ENCODE peak calls at places on chromosomes 1 and 21, in seven cellular contexts. A, Z, V, L, K, P and X are unnamed samples.

GRCh38 chr1:226017070-226017469 is 17.9 kb upstream of the SDE2 start:
- DNase-seq in Z (no peak), P (no peak), V (no peak), L (no peak), K (no peak), A (no peak), X (no peak)

GRCh38 chr1:6912507-6912906 is 127.3 kb downstream of the CAMTA1 start:
- DNase-seq in L (no peak), K (no peak), P (no peak), V (no peak), Z (no peak), A (no peak), X (no peak)

GRCh38 chr1:198910816-198911215 is 272.0 kb downstream of the PTPRC start:
- DNase-seq in Z (no peak), A (no peak), L (no peak), P (no peak), K (no peak), V (no peak), X (no peak)

GRCh38 chr1:183674339-183674738 is 21.2 kb upstream of the APOBEC4 start:
- DNase-seq in K (no peak), Z (no peak), L (peak; percentile 40), P (no peak), A (no peak), V (no peak), X (no peak)

GRCh38 chr1:187264995-187265602 is 436.4 kb downstream of the PLA2G4A start:
- DNase-seq in V (no peak), L (peak; percentile 73), K (no peak), Z (no peak), A (peak; percentile 61), P (no peak), X (no peak)

GRCh38 chr1:166145496-166145895 is 21.3 kb downstream of the FAM78B start:
- DNase-seq in Z (no peak), L (no peak), P (no peak), V (no peak), A (no peak), K (no peak), X (no peak)

GRCh38 chr1:47978486-47978885 is 18.7 kb downstream of the TRABD2B start:
- DNase-seq in K (no peak), L (peak; percentile 9), Z (peak; percentile 38), P (no peak), V (no peak), A (no peak), X (no peak)

GRCh38 chr1:6951536-6951935 is 166.3 kb downstream of the CAMTA1 start:
- DNase-seq in L (no peak), A (no peak), K (no peak), Z (no peak), V (no peak), P (no peak), X (no peak)

GRCh38 chr1:206482611-206483010 is 12.3 kb downstream of the IKBKE start:
- DNase-seq in A (no peak), K (no peak), V (no peak), P (no peak), L (no peak), Z (no peak), X (no peak)

GRCh38 chr1:159229486-159229885 is 24.8 kb downstream of the ACKR1 start:
- DNase-seq in K (peak; percentile 32), L (no peak), P (no peak), Z (no peak), V (no peak), A (peak; percentile 7), X (no peak)

GRCh38 chr1:220604921-220605320 is 77.0 kb downstream of the MARK1 start:
- DNase-seq in K (no peak), A (no peak), Z (no peak), P (no peak), L (no peak), V (no peak), X (no peak)

GRCh38 chr1:215526147-215526845 is 40.8 kb upstream of the KCTD3 start:
- DNase-seq in P (no peak), Z (no peak), L (peak; percentile 69), A (peak; percentile 52), V (no peak), K (no peak), X (no peak)

GRCh38 chr1:247243738-247244137 is 12.1 kb upstream of the VN1R5 start:
- DNase-seq in A (no peak), K (no peak), L (no peak), V (no peak), Z (no peak), P (no peak), X (no peak)

GRCh38 chr1:107867422-107867821 is 97.6 kb downstream of the VAV3 start:
- DNase-seq in L (no peak), Z (no peak), A (no peak), K (no peak), V (no peak), P (peak; percentile 67), X (peak; percentile 10)

GRCh38 chr1:81801032-81801833 is 499 bp downstream of the ADGRL2 start:
- DNase-seq in A (peak; percentile 85), P (peak; percentile 86), Z (peak; percentile 60), V (peak; percentile 56), K (peak; percentile 80), L (peak; percentile 88), X (peak; percentile 88)

GRCh38 chr1:194268839-194269238 is 1082.4 kb upstream of the B3GALT2 start:
- DNase-seq in P (no peak), Z (no peak), A (no peak), L (peak; percentile 54), K (no peak), V (no peak), X (no peak)

GRCh38 chr1:194056169-194056568 is 869.8 kb upstream of the B3GALT2 start:
- DNase-seq in P (no peak), L (no peak), V (no peak), Z (no peak), K (no peak), A (no peak), X (no peak)

GRCh38 chr1:245858683-245859509 is 648.2 kb downstream of the SMYD3 start:
- DNase-seq in V (no peak), P (no peak), Z (no peak), L (peak; percentile 72), A (peak; percentile 3), K (no peak), X (no peak)

GRCh38 chr1:167689569-167689925 is 32.2 kb upstream of the MPZL1 start:
- DNase-seq in Z (no peak), L (no peak), K (no peak), V (no peak), P (no peak), A (no peak), X (no peak)

GRCh38 chr1:20538760-20539551 is 13.4 kb upstream of the FAM43B start:
- DNase-seq in P (no peak), K (no peak), L (no peak), A (peak; percentile 13), Z (no peak), V (no peak), X (no peak)

GRCh38 chr1:240909701-240910457 is 297.9 kb upstream of the GREM2 start:
- DNase-seq in Z (no peak), V (no peak), P (no peak), L (no peak), K (no peak), A (no peak), X (no peak)

GRCh38 chr21:15809065-15809464 is 79.3 kb downstream of the USP25 start:
- DNase-seq in Z (no peak), A (no peak), V (no peak), P (no peak), K (no peak), L (no peak), X (no peak)

GRCh38 chr1:115158181-115158580 is 68.9 kb upstream of the TSPAN2 start:
- DNase-seq in L (peak; percentile 82), K (no peak), V (no peak), Z (no peak), P (no peak), A (no peak), X (peak; percentile 70)

GRCh38 chr1:32351859-32352745 is 10.2 kb downstream of the FAM229A start:
- DNase-seq in L (peak; percentile 45), V (peak; percentile 17), P (peak; percentile 54), K (no peak), A (peak; percentile 18), Z (peak; percentile 57), X (peak; percentile 62)
- TF ChIP-seq CTCF in L (no peak), V (no peak), P (no peak), K (no peak), A (no peak), Z (no peak), X (no peak)

GRCh38 chr1:155051342-155051776 is 243 bp downstream of the ADAM15 start:
- DNase-seq in P (no peak), A (no peak), Z (no peak), L (no peak), K (no peak), V (no peak), X (no peak)
- TF ChIP-seq POLR2A in P (no peak), A (peak; percentile 35), Z (peak; percentile 39), L (peak; percentile 22), K (no peak), V (peak; percentile 55), X (peak; percentile 41)

GRCh38 chr1:203464743-203465142 is 10.9 kb upstream of the PRELP start:
- DNase-seq in L (no peak), P (no peak), K (no peak), Z (no peak), A (no peak), V (no peak), X (no peak)
- H3K4me1 ChIP-seq in L (peaks cover 19% of the 10 kb centered on the region), P (no peaks in the 10 kb centered on the region), K (no peaks in the 10 kb centered on the region), Z (peaks cover 41% of the 10 kb centered on the region), A (peaks cover 6% of the 10 kb centered on the region), V (peaks cover 73% of the 10 kb centered on the region), X (peaks cover 23% of the 10 kb centered on the region)

DNA sequence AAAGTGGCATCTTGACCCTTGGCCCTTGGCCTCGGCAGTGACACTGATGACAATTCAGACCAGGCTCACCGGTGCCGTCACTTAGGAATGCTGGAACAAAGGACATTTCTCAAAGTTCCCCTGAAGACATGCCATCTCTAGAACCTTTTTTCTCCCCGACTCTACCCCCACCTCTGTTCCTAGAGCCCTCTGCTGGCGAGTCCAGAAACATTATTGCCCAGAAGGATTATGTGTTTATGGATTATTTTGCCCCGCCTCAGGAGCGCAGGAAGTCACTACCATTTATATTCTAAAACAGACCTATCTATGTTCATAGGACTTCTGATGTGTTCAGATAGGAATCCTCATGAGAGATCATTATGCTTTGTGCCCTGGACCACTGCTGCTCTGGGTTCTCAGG is 12.6 kb upstream of the SHISA4 start:
- DNase-seq in L (peak; percentile 27), P (peak; percentile 42), V (no peak), A (no peak), Z (no peak), K (no peak), X (no peak)
- TF ChIP-seq CTCF in L (peak; percentile 47), P (peak; percentile 9), V (no peak), A (peak; percentile 42), Z (peak; percentile 27), K (no peak), X (peak; percentile 13)

GRCh38 chr1:23801876-23802275 is 1.3 kb upstream of the GALE start:
- DNase-seq in L (no peak), P (no peak), V (no peak), A (no peak), K (peak; percentile 82), Z (peak; percentile 11), X (no peak)
- TF ChIP-seq POLR2A in L (no peak), P (no peak), V (no peak), A (no peak), K (no peak), Z (no peak), X (no peak)

DNA sequence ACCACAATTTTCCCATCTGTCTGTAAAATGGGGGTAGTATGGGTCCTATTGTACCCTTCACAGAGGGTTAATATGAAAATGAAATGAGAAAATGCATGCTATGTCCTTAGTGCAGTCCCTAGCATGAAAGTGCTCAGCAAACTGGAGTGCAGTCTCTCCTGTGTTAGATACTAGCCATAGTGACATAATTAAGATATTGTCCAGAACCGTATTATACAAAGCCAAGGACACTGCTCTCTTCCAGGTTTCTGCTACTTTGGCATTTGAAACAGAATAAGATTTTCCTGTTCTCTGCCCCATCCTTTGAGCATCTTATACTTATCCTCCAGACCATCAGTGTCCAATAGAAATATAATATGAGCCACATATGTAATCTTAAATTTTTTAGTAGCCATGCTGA is 213.4 kb downstream of the FGGY start:
- DNase-seq in A (no peak), L (no peak), P (no peak), Z (no peak), K (no peak), V (no peak), X (no peak)
- H3K4me1 ChIP-seq in A (peaks cover 5% of the 10 kb centered on the region), L (no peaks in the 10 kb centered on the region), P (peaks cover 5% of the 10 kb centered on the region), Z (peaks cover 15% of the 10 kb centered on the region), K (peaks cover 3% of the 10 kb centered on the region), V (peaks cover 59% of the 10 kb centered on the region), X (peaks cover 37% of the 10 kb centered on the region)